ENCODE peak calls at places on chromosome 16, in six cellular contexts. One of them, this sample, is unnamed.
A peak's percentile ranks its signal among the peaks of the same experiment; 100 is the strongest.

GRCh38 chr16:28985611-28986041 is 774 bp downstream of the LAT start:
- DNase-seq in A549: no peak
- DNase-seq in fibroblast of lung: no peak
- DNase-seq in IMR-90: no peak
- DNase-seq in neural progenitor cell: no peak
- DNase-seq in Karpas-422: no peak
- DNase-seq in this sample: no peak

GRCh38 chr16:79997257-79997656 is 396.7 kb upstream of the MAF start:
- DNase-seq in neural progenitor cell: peak; percentile 50
- DNase-seq in fibroblast of lung: peak; percentile 15
- DNase-seq in A549: no peak
- DNase-seq in IMR-90: peak; percentile 26
- DNase-seq in Karpas-422: peak; percentile 77
- DNase-seq in this sample: no peak

GRCh38 chr16:54774768-54775167 is 155.9 kb upstream of the IRX5 start:
- DNase-seq in IMR-90: no peak
- DNase-seq in A549: no peak
- DNase-seq in fibroblast of lung: peak; percentile 2
- DNase-seq in neural progenitor cell: no peak
- DNase-seq in Karpas-422: no peak
- DNase-seq in this sample: no peak

GRCh38 chr16:1026057-1026783 is 44.6 kb downstream of the SOX8 start:
- DNase-seq in neural progenitor cell: peak; percentile 53
- DNase-seq in Karpas-422: no peak
- DNase-seq in A549: no peak
- DNase-seq in IMR-90: no peak
- DNase-seq in fibroblast of lung: no peak
- DNase-seq in this sample: no peak

GRCh38 chr16:67327774-67328173 is 1.2 kb downstream of the LRRC36 start:
- DNase-seq in neural progenitor cell: no peak
- DNase-seq in IMR-90: no peak
- DNase-seq in fibroblast of lung: no peak
- DNase-seq in A549: no peak
- DNase-seq in Karpas-422: no peak
- DNase-seq in this sample: no peak

GRCh38 chr16:83068686-83069085 is 441.9 kb downstream of the CDH13 start:
- DNase-seq in neural progenitor cell: no peak
- DNase-seq in Karpas-422: peak; percentile 89
- DNase-seq in fibroblast of lung: peak; percentile 42
- DNase-seq in A549: no peak
- DNase-seq in IMR-90: peak; percentile 46
- DNase-seq in this sample: no peak

GRCh38 chr16:88289549-88290344 is 93.0 kb upstream of the ZNF469 start:
- DNase-seq in IMR-90: no peak
- DNase-seq in fibroblast of lung: no peak
- DNase-seq in A549: no peak
- DNase-seq in neural progenitor cell: no peak
- DNase-seq in Karpas-422: no peak
- DNase-seq in this sample: no peak

GRCh38 chr16:559021-559380 is 1.2 kb upstream of the PRR35 start:
- DNase-seq in A549: no peak
- DNase-seq in fibroblast of lung: no peak
- DNase-seq in Karpas-422: no peak
- DNase-seq in neural progenitor cell: no peak
- DNase-seq in IMR-90: no peak
- DNase-seq in this sample: no peak

GRCh38 chr16:1770328-1771071 is 843 bp downstream of the NME3 start:
- DNase-seq in neural progenitor cell: peak; percentile 55
- DNase-seq in IMR-90: peak; percentile 47
- DNase-seq in fibroblast of lung: peak; percentile 69
- DNase-seq in A549: no peak
- DNase-seq in Karpas-422: peak; percentile 77
- DNase-seq in this sample: peak; percentile 6

GRCh38 chr16:75952124-75952523 is 225.8 kb upstream of the CPHXL start:
- DNase-seq in fibroblast of lung: no peak
- DNase-seq in A549: no peak
- DNase-seq in neural progenitor cell: no peak
- DNase-seq in Karpas-422: no peak
- DNase-seq in IMR-90: no peak
- DNase-seq in this sample: no peak

GRCh38 chr16:87436225-87437172 is 44.4 kb downstream of the MAP1LC3B start:
- DNase-seq in Karpas-422: no peak
- DNase-seq in A549: no peak
- DNase-seq in neural progenitor cell: no peak
- DNase-seq in fibroblast of lung: peak; percentile 70
- DNase-seq in IMR-90: peak; percentile 47
- DNase-seq in this sample: no peak

GRCh38 chr16:84788968-84789371 is 30.8 kb upstream of the CRISPLD2 start:
- DNase-seq in Karpas-422: no peak
- DNase-seq in A549: no peak
- DNase-seq in neural progenitor cell: no peak
- DNase-seq in IMR-90: no peak
- DNase-seq in fibroblast of lung: no peak
- DNase-seq in this sample: no peak

GRCh38 chr16:370980-371728 is 816 bp upstream of the MRPL28 start:
- DNase-seq in Karpas-422: no peak
- DNase-seq in fibroblast of lung: no peak
- DNase-seq in neural progenitor cell: no peak
- DNase-seq in A549: no peak
- DNase-seq in IMR-90: no peak
- DNase-seq in this sample: no peak

DNA sequence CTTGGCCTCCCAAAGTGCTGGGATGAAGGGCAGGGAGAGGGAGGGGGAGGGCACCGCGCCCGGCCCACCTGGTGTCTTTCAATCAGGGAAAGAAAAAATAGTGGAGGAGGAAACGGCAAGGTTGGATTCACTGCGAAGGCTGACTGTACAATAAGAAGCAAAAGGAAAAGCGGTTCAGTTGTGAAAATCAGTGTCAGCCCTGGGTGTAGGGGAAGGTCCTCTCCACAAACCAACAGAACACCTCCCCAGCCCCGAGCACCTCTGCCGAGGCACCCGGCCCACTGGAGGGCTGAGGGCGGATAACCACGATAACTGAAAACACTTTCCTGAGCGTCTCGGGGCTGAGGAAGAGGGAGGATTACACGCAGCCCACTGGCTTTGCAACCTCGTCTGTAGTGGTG is 1.4 kb upstream of the SPG7 start:
- DNase-seq in Karpas-422: no peak
- DNase-seq in fibroblast of lung: peak; percentile 6
- DNase-seq in neural progenitor cell: no peak
- DNase-seq in IMR-90: no peak
- DNase-seq in A549: no peak
- DNase-seq in this sample: no peak
- H3K4me2 ChIP-seq in Karpas-422: peak overlapping the region; percentile 87
- H3K4me2 ChIP-seq in fibroblast of lung: peak overlapping the region; percentile 84
- H3K4me2 ChIP-seq in neural progenitor cell: peak overlapping the region; percentile 88
- H3K4me2 ChIP-seq in IMR-90: peak overlapping the region; percentile 88
- H3K4me2 ChIP-seq in A549: peak overlapping the region; percentile 92
- H3K4me2 ChIP-seq in this sample: peak overlapping the region; percentile 91

DNA sequence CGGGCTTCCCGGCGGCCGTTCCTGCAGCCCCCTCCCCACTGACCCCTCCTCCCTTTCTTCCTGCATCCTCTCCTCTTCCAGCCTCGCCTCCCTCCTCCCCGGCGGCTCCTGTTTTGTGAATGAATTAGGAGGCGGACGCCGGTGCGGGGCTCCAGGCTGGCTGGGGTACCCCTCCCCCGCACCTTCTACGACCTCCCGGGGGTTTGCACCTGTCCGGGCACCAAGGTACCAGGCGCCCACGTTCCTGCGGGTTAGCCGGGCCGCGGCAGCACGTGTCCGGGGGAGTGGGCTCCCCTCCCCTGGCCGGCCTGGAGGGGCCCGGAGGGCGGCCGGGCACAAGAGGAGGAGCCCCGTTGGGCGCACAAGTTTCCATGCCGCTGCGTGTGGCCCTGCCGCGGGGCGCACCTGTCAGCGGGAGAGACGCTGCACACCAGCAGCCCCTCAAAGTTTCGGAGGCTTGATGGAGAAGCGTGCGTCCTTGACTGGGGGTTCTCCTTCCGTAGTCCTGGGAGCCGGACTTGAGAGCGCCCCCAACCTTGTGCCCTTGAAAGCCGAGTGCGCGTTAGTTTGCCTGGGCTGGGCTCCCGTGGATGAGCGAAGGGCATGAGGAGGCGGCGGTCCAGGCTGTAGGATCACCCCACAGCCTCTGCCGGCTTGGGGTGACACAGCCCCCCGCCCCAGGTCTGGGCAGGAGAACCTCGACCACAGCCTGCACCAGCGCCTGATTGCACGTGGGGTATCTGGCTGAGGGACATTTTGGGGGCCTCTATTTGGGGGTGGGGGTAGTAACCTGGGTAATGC is 1.2 kb downstream of the HAS3 start:
- DNase-seq in fibroblast of lung: no peak
- DNase-seq in A549: peak; percentile 36
- DNase-seq in Karpas-422: no peak
- DNase-seq in neural progenitor cell: peak; percentile 76
- DNase-seq in IMR-90: no peak
- DNase-seq in this sample: peak; percentile 51
- H3K4me2 ChIP-seq in fibroblast of lung: peak overlapping the region; percentile 85
- H3K4me2 ChIP-seq in A549: peak overlapping the region; percentile 84
- H3K4me2 ChIP-seq in Karpas-422: peak overlapping the region; percentile 70
- H3K4me2 ChIP-seq in neural progenitor cell: peak overlapping the region; percentile 100
- H3K4me2 ChIP-seq in IMR-90: peak overlapping the region; percentile 79
- H3K4me2 ChIP-seq in this sample: peak overlapping the region; percentile 99

GRCh38 chr16:17357302-17358062 is 113.3 kb downstream of the XYLT1 start:
- DNase-seq in Karpas-422: no peak
- DNase-seq in neural progenitor cell: no peak
- DNase-seq in fibroblast of lung: no peak
- DNase-seq in A549: no peak
- DNase-seq in IMR-90: no peak
- DNase-seq in this sample: no peak
- H3K4me2 ChIP-seq in Karpas-422: no peak overlapping the region
- H3K4me2 ChIP-seq in neural progenitor cell: no peak overlapping the region
- H3K4me2 ChIP-seq in fibroblast of lung: no peak overlapping the region
- H3K4me2 ChIP-seq in A549: no peak overlapping the region
- H3K4me2 ChIP-seq in IMR-90: no peak overlapping the region
- H3K4me2 ChIP-seq in this sample: no peak overlapping the region

GRCh38 chr16:52548261-52549010 is 1.5 kb upstream of the TOX3 start:
- DNase-seq in A549: no peak
- DNase-seq in Karpas-422: no peak
- DNase-seq in fibroblast of lung: no peak
- DNase-seq in IMR-90: no peak
- DNase-seq in neural progenitor cell: peak; percentile 53
- DNase-seq in this sample: no peak

GRCh38 chr16:52545544-52546262 is 1.2 kb downstream of the TOX3 start:
- DNase-seq in A549: no peak
- DNase-seq in IMR-90: no peak
- DNase-seq in fibroblast of lung: no peak
- DNase-seq in neural progenitor cell: peak; percentile 54
- DNase-seq in Karpas-422: no peak
- DNase-seq in this sample: no peak

GRCh38 chr16:52546291-52546941 is 527 bp downstream of the TOX3 start:
- DNase-seq in IMR-90: no peak
- DNase-seq in neural progenitor cell: peak; percentile 52
- DNase-seq in fibroblast of lung: no peak
- DNase-seq in Karpas-422: no peak
- DNase-seq in A549: no peak
- DNase-seq in this sample: no peak

GRCh38 chr16:52547834-52548215 is 882 bp upstream of the TOX3 start:
- DNase-seq in neural progenitor cell: no peak
- DNase-seq in A549: no peak
- DNase-seq in Karpas-422: no peak
- DNase-seq in IMR-90: no peak
- DNase-seq in fibroblast of lung: no peak
- DNase-seq in this sample: no peak

DNA sequence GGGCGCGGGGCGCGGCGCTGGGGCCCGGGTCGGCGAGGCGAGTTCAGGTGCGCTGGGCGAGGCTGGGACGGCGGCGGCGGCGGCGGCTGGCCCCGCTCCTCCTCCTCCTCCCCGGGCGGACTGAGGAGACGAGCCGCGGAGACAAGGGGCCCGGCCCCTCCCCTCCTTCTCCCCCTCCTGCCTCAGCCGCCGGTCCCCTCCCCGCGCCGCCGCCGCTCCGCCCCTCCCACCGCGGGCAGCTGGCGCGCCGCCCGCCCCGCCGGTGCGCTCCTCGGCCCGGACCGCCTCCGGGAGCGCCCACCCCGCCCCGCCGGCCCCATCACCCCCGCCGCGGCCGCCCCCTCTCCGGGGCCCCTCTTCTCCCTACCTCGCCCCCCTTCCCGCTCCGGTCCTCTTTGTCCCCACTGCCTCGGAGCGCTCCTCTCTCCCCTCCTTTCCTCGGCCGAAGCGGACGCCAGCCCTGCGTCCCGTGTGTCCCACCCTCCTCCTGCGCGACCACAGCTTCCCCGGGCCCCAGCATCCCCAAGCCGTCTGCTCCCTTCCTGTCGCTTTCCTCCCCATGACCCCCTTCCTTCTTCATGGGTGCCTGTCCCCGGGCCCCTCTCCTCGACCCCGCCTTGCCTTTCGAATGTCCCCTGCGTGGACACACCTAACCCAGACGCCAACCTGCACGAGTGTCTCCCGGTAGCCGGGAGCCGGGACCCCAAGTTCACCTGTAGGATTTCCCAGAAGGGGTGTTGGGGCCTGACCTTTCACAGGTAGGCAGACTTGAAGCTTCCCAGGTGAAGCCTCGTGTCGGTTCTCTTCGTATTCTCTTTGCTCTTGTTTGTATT is at the start of gene TOX3:
- DNase-seq in neural progenitor cell: peak; percentile 92
- DNase-seq in IMR-90: no peak
- DNase-seq in fibroblast of lung: no peak
- DNase-seq in Karpas-422: no peak
- DNase-seq in A549: no peak
- DNase-seq in this sample: no peak
- H3K4me2 ChIP-seq in neural progenitor cell: peak within 1 kb of the TSS; percentile 99
- H3K4me2 ChIP-seq in IMR-90: no peak within 1 kb of the TSS
- H3K4me2 ChIP-seq in fibroblast of lung: no peak within 1 kb of the TSS
- H3K4me2 ChIP-seq in Karpas-422: no peak within 1 kb of the TSS
- H3K4me2 ChIP-seq in A549: peak within 1 kb of the TSS; percentile 99
- H3K4me2 ChIP-seq in this sample: peak within 1 kb of the TSS; percentile 86

DNA sequence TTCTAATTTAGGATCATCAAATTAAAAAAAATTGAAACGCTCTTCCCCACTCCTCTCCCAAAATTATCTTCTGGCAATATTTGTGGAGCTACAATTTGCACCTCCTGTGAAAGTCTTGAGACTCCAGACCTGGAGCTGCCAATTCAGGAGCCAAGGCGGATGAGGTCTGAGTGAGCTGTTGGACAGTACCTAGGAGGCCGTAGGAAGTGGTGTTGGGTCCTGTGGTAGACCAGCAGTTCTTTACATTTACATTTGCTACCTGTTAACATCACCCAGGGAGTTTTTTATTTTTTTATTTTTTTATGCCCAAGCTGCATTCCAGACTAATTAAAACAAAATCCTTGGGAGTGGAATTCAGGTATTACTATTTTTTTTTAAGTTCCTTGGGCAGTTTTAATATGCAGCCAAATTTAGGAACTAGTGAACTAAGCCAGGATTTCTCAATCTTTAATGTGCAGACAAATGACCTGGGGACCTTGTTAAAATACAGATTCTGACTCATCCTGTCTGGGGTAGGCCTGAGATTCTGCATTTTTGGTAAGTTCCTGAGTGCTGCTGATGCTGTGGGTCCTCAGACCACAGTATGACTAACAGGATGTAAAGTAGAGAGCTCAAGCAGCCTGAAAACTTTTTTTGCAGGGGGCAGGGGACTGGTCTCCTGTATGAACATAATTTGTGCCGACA is 271.1 kb downstream of the PHKB start:
- DNase-seq in fibroblast of lung: peak; percentile 99
- DNase-seq in A549: peak; percentile 12
- DNase-seq in Karpas-422: no peak
- DNase-seq in IMR-90: peak; percentile 98
- DNase-seq in neural progenitor cell: no peak
- DNase-seq in this sample: no peak
- H3K4me2 ChIP-seq in fibroblast of lung: peak overlapping the region; percentile 47
- H3K4me2 ChIP-seq in A549: peak overlapping the region; percentile 49
- H3K4me2 ChIP-seq in Karpas-422: no peak overlapping the region
- H3K4me2 ChIP-seq in IMR-90: peak overlapping the region; percentile 73
- H3K4me2 ChIP-seq in neural progenitor cell: no peak overlapping the region
- H3K4me2 ChIP-seq in this sample: no peak overlapping the region

This sample was measured in neuronal stem cell.